ENCODE peak calls at places on chromosome 9, in six cellular contexts. X is A549, O is neuronal stem cell, W is psoas muscle, J is GM23248, S is HCT116. Z is an unnamed sample.

GRCh38 chr9:114513050-114513951 is 8.0 kb upstream of the WHRN start:
- DNase-seq in W (no peak), J (no peak), X (no peak), S (no peak), O (no peak), Z (no peak)

GRCh38 chr9:111284703-111285102 is 45.3 kb downstream of the OR2K2 start:
- DNase-seq in X (no peak), W (no peak), J (no peak), S (no peak), O (no peak), Z (no peak)

GRCh38 chr9:110687497-110687896 is 18.9 kb downstream of the MUSK start:
- DNase-seq in O (no peak), W (no peak), S (no peak), X (peak; percentile 10), J (no peak), Z (no peak)

GRCh38 chr9:35859310-35859994 is 10.7 kb downstream of the OR13J1 start:
- DNase-seq in X (peak; percentile 42), J (peak; percentile 67), O (no peak), S (no peak), W (peak; percentile 74), Z (peak; percentile 70)

GRCh38 chr9:12718482-12719026 is 25.4 kb downstream of the TYRP1 start:
- DNase-seq in J (peak; percentile 74), X (no peak), O (peak; percentile 59), W (no peak), S (no peak), Z (no peak)

GRCh38 chr9:74666625-74667316 is 169.6 kb downstream of the RORB start:
- DNase-seq in J (peak; percentile 5), S (no peak), W (no peak), X (no peak), O (no peak), Z (no peak)

GRCh38 chr9:116450378-116451139 is 236.5 kb upstream of the TRIM32 start:
- DNase-seq in J (peak; percentile 50), X (no peak), O (no peak), S (no peak), W (no peak), Z (no peak)

GRCh38 chr9:103991698-103992097 is 102.4 kb upstream of the SMC2 start:
- DNase-seq in W (no peak), S (no peak), X (no peak), J (no peak), O (no peak), Z (no peak)

GRCh38 chr9:88476491-88477271 is 58.3 kb upstream of the NXNL2 start:
- DNase-seq in S (no peak), W (no peak), J (peak; percentile 13), O (no peak), X (no peak), Z (no peak)

GRCh38 chr9:74355107-74355506 is 142.0 kb upstream of the RORB start:
- DNase-seq in W (no peak), O (no peak), J (no peak), X (no peak), S (no peak), Z (no peak)

GRCh38 chr9:76873821-76874220 is 32.1 kb downstream of the PRUNE2 start:
- DNase-seq in X (no peak), O (no peak), W (no peak), S (no peak), J (peak; percentile 44), Z (no peak)

GRCh38 chr9:27196383-27196782 is 87.4 kb downstream of the TEK start:
- DNase-seq in J (no peak), W (no peak), O (no peak), S (no peak), X (no peak), Z (no peak)

DNA sequence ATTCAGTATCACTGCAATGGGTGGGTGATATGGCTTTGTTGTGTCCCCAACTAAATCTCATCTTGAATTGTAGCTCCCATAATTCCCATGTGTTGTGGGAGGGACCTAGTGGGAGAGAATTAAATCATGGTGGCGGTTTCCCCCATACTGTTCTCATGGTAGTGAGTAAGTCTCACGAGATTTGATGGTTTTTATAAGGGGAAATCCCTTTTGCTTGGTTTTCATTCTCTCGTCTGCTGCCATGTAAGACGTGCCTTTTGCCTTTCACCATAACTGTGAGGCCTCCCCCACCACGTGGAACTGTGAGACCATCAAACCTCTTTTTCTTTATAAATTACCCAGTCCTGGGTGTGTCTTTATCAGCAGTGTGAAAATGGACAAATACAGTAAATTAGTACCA is 9.5 kb upstream of the NANS start:
- DNase-seq in O (no peak), W (no peak), J (no peak), S (no peak), X (no peak), Z (no peak)
- H3K4me3 ChIP-seq in O (no peak overlapping the region), W (no peak overlapping the region), J (no peak overlapping the region), S (peak overlapping the region; percentile 80), X (no peak overlapping the region), Z (no peak overlapping the region)

GRCh38 chr9:7977586-7977985 is 178.0 kb upstream of the DMAC1 start:
- DNase-seq in J (no peak), S (no peak), O (no peak), W (no peak), X (no peak), Z (no peak)
- H3K27ac ChIP-seq in J (no peak overlapping the region), S (no peak overlapping the region), O (no peak overlapping the region), W (no peak overlapping the region), X (no peak overlapping the region), Z (no peak overlapping the region)

DNA sequence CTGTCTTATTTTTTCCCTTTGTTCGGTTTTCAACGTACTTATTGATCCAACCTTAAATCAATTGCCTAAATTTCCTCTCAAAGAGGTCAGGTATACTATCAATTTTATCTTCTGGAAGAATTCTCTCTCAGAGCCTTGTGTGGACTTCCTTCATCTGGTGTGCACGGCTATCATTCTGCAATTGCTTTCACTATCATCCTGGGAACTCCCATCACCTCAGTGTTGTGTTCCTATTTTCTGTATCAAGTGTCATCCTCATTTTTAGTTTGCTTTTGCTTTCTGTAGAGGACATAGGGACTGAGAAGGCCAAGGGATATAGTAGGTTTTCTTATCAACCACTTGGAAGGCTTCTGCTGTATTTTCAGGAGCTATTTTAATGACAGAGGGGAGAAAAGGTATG is 11.3 kb downstream of the STOM start:
- DNase-seq in J (no peak), W (no peak), S (no peak), X (no peak), O (no peak), Z (no peak)
- H3K4me3 ChIP-seq in J (peak overlapping the region; percentile 13), W (peak overlapping the region; percentile 24), S (no peak overlapping the region), X (no peak overlapping the region), O (no peak overlapping the region), Z (no peak overlapping the region)

GRCh38 chr9:86671018-86671417 is 276.3 kb downstream of the GAS1 start:
- DNase-seq in S (no peak), W (no peak), J (no peak), X (no peak), O (no peak), Z (no peak)
- H3K27ac ChIP-seq in S (no peak overlapping the region), W (no peak overlapping the region), J (no peak overlapping the region), X (no peak overlapping the region), O (no peak overlapping the region), Z (no peak overlapping the region)

DNA sequence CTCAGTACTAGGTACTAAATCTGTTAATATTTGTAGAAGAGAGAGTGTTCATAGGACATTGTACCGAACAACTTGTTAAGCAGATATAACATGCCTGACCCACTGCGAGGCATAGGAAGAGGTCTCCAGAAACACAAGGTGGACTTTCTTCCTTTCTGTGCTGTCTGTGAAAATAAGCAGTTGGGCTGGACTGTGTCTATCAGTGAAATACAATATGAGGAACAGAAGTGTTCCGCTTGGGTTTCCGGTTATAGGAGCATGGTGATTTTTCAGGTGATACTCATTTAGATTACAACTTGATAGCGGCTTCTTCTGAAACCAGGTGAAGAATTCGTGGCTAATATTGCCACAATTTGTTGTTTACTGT is 60.9 kb upstream of the TLR4 start:
- DNase-seq in O (no peak), X (no peak), W (no peak), S (no peak), J (no peak), Z (no peak)
- H3K4me3 ChIP-seq in O (no peak overlapping the region), X (no peak overlapping the region), W (peak overlapping the region; percentile 30), S (no peak overlapping the region), J (no peak overlapping the region), Z (no peak overlapping the region)

DNA sequence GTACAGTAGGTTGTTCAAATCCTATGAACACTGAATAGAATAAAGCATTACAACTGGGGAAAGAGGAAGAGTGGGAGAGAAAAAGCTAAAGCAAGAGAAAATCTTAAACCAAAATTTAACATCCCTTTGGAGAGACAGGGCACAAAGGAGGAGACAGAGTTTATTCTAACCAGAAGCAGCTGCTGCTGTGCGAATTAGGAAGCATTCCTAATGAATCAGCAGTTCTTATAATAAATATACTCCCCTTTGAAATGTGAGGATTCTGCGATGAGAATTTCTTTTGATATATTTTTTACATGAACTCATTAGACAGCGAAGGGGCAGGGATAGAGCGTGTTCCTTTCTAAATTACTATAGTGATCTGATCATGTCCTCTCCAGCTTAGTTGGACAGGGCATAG is 233.4 kb downstream of the DENND1A start:
- DNase-seq in J (peak; percentile 33), W (no peak), S (no peak), O (no peak), X (no peak), Z (no peak)
- H3K27ac ChIP-seq in J (no peak overlapping the region), W (no peak overlapping the region), S (no peak overlapping the region), O (no peak overlapping the region), X (no peak overlapping the region), Z (no peak overlapping the region)

DNA sequence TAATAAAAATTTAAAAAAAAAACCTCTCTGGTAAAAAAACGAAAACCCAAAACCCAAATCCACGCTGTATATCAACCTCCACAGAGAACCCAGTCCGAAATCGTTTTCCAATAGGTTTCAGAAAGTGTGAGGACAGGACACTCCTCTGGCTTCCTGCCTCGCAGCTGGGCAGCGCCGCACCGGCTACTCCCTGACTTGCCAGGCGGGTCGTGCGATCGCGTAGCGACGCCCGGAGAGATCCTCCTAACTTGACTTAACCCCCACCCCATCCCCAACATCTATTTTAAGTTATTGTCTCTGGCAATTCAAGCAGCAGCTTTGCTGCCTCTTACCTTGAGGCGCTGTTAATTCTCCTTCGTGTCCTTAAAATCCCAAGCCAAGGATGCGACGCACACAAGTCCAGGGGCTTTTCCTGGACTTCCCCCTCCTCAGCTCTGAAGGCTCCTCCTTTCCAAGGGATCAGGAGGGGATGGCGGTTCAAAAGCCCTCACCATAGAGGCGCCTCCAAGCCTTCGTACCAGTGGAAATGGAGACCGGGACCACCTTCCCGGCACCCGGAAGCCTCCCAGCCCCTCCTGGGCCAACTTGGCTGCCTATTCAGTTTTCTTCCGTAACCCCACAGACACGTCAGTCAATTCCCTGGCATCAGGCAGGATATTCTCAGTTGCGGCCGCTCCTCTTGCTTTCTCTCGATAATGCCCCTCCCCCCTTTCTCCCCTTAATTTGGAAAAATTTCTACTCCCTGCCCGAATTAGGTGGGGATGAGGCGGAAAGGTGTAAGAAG is 1639.5 kb upstream of the C9orf72 start:
- DNase-seq in S (no peak), X (peak; percentile 26), O (peak; percentile 24), W (peak; percentile 38), J (peak; percentile 6), Z (no peak)
- H3K4me3 ChIP-seq in S (no peak overlapping the region), X (peak overlapping the region; percentile 51), O (peak overlapping the region; percentile 86), W (peak overlapping the region; percentile 36), J (peak overlapping the region; percentile 52), Z (peak overlapping the region; percentile 67)

GRCh38 chr9:124720429-124721108 is 50.5 kb downstream of the NR6A1 start:
- DNase-seq in S (no peak), X (no peak), O (no peak), W (no peak), J (no peak), Z (no peak)
- H3K27ac ChIP-seq in S (peak overlapping the region; percentile 64), X (peak overlapping the region; percentile 29), O (no peak overlapping the region), W (no peak overlapping the region), J (peak overlapping the region; percentile 67), Z (no peak overlapping the region)

Z was measured in coronary artery.